ENCODE peak calls at places on chromosomes 13 and 19, in five cellular contexts. Q, E, K, M and X are unnamed samples.

GRCh38 chr13:60572855-60573254 is 175.8 kb downstream of the TDRD3 start:
- DNase-seq in Q (no peak), M (no peak), E (no peak), K (no peak), X (no peak)

GRCh38 chr19:16518061-16518460 is 21.9 kb downstream of the C19orf44 start:
- DNase-seq in M (no peak), Q (no peak), K (no peak), E (no peak), X (no peak)

GRCh38 chr13:44335463-44335862 is 38.2 kb upstream of the SERP2 start:
- DNase-seq in E (no peak), Q (no peak), M (no peak), K (no peak), X (no peak)

GRCh38 chr13:47904239-47904638 is 96.8 kb downstream of the SUCLA2 start:
- DNase-seq in Q (no peak), M (no peak), E (no peak), K (no peak), X (no peak)

GRCh38 chr13:33453911-33454310 is 168.4 kb upstream of the STARD13 start:
- DNase-seq in Q (no peak), K (no peak), E (no peak), M (no peak), X (no peak)

GRCh38 chr13:99619207-99619606 is 117.9 kb downstream of the TM9SF2 start:
- DNase-seq in Q (no peak), M (no peak), K (no peak), E (no peak), X (no peak)

GRCh38 chr19:2087621-2088100 is 8.5 kb downstream of the MOB3A start:
- DNase-seq in E (no peak), K (no peak), M (no peak), Q (peak), X (no peak)

GRCh38 chr13:25982908-25983307 is 68.9 kb downstream of the SHISA2 start:
- DNase-seq in K (no peak), Q (no peak), M (no peak), E (no peak), X (no peak)

GRCh38 chr13:113639661-113640262 is 18.2 kb downstream of the ATP4B start:
- DNase-seq in E (peak), K (no peak), Q (peak), M (no peak), X (peak)

GRCh38 chr19:38650911-38651584 is 3.6 kb downstream of the ACTN4 start:
- DNase-seq in Q (no peak), K (no peak), M (peak), E (no peak), X (no peak)

GRCh38 chr19:5823579-5824281 is 15.8 kb downstream of the FUT6 start:
- DNase-seq in Q (no peak), K (peak), E (peak), M (peak), X (no peak)

GRCh38 chr19:47778954-47779351 is 450 bp downstream of the SELENOW start:
- DNase-seq in K (no peak), E (no peak), M (no peak), Q (peak), X (no peak)

GRCh38 chr13:92197669-92198068 is 799.2 kb downstream of the GPC5 start:
- DNase-seq in K (no peak), E (no peak), Q (no peak), M (no peak), X (no peak)

GRCh38 chr13:27635256-27635655 is 13.6 kb downstream of the POLR1D start:
- DNase-seq in M (no peak), Q (no peak), K (no peak), E (no peak), X (no peak)

GRCh38 chr19:50803633-50804419 is 13.6 kb downstream of the ACP4 start:
- DNase-seq in E (no peak), M (no peak), K (no peak), Q (no peak), X (no peak)

GRCh38 chr19:1987197-1988187 is 28.0 kb downstream of the BTBD2 start:
- DNase-seq in E (no peak), M (peak), K (no peak), Q (no peak), X (no peak)

GRCh38 chr19:32201661-32202060 is 143.7 kb upstream of the ZNF507 start:
- DNase-seq in Q (no peak), K (peak), M (no peak), E (no peak), X (no peak)

GRCh38 chr19:46944918-46945628 is 74.6 kb upstream of the NPAS1 start:
- DNase-seq in E (no peak), M (no peak), Q (peak), K (peak), X (peak)

GRCh38 chr13:93903909-93904308 is 575.6 kb downstream of the DCT start:
- DNase-seq in M (no peak), E (no peak), K (no peak), Q (no peak), X (no peak)
- H3K27ac ChIP-seq in M (no peak), E (no peak), K (no peak), Q (no peak), X (no peak)

GRCh38 chr13:74111399-74111798 is 22.8 kb downstream of the KLF12 start:
- DNase-seq in M (no peak), K (no peak), Q (no peak), E (no peak), X (no peak)

GRCh38 chr13:74114641-74115040 is 19.6 kb downstream of the KLF12 start:
- DNase-seq in Q (no peak), K (no peak), E (no peak), M (no peak), X (no peak)

GRCh38 chr13:74115138-74115537 is 19.1 kb downstream of the KLF12 start:
- DNase-seq in M (no peak), Q (no peak), E (no peak), K (no peak), X (no peak)

GRCh38 chr13:74111901-74112824 is 22.0 kb downstream of the KLF12 start:
- DNase-seq in E (no peak), Q (no peak), K (no peak), M (no peak), X (no peak)

GRCh38 chr13:74114202-74114601 is 20.0 kb downstream of the KLF12 start:
- DNase-seq in M (no peak), E (no peak), K (no peak), Q (no peak), X (no peak)
- TF ChIP-seq CTCF in M (no peak), E (no peak), K (no peak), Q (no peak), X (no peak)

GRCh38 chr13:42394361-42395065 is 122.6 kb downstream of the AKAP11 start:
- DNase-seq in E (no peak), K (no peak), M (no peak), Q (no peak), X (no peak)
- H3K4me3 ChIP-seq in E (no peak), K (no peak), M (no peak), Q (no peak), X (no peak)

GRCh38 chr19:435056-435706 is 25.7 kb downstream of the SHC2 start:
- DNase-seq in Q (peak), M (peak), K (no peak), E (no peak), X (no peak)
- H3K27ac ChIP-seq in Q (peak), M (no peak), K (no peak), E (no peak), X (no peak)

GRCh38 chr13:59391696-59392095 is 772.0 kb downstream of the DIAPH3 start:
- DNase-seq in K (peak), E (no peak), Q (no peak), M (no peak), X (no peak)
- TF ChIP-seq CTCF in K (peak), E (peak), Q (peak), M (peak), X (peak)

GRCh38 chr19:23914402-23915286 is at the start of gene ZNF726:
- DNase-seq in Q (peak), K (no peak), M (peak), E (peak), X (peak)
- H3K4me3 ChIP-seq in Q (peak), K (no peak), M (peak), E (peak), X (peak)